ENCODE peak calls at places on chromosomes 5 and 9, in four cellular contexts. G is SK-N-SH, B is K562, C is H1. O is an unnamed sample.

GRCh38 chr9:3960661-3961144 is 339.2 kb downstream of the GLIS3 start:
- DNase-seq in B (no peak), C (no peak), G (no peak), O (no peak)

GRCh38 chr9:98760231-98760630 is 36.1 kb downstream of the ANKS6 start:
- DNase-seq in B (no peak), G (no peak), C (no peak), O (no peak)

GRCh38 chr5:124061663-124062062 is 549.7 kb downstream of the CSNK1G3 start:
- DNase-seq in B (no peak), C (no peak), G (no peak), O (no peak)

GRCh38 chr5:147844846-147845245 is 13.4 kb upstream of the SPINK1 start:
- DNase-seq in C (no peak), B (no peak), G (no peak), O (no peak)

GRCh38 chr9:20863910-20864309 is 167.5 kb downstream of the HACD4 start:
- DNase-seq in B (no peak), C (no peak), G (no peak), O (no peak)

GRCh38 chr9:125343518-125344284 is 82.1 kb downstream of the GAPVD1 start:
- DNase-seq in C (no peak), G (no peak), B (no peak), O (peak)

GRCh38 chr9:114285166-114285867 is 37.6 kb upstream of the ORM1 start:
- DNase-seq in B (no peak), C (no peak), G (peak), O (peak)

GRCh38 chr9:120360046-120360445 is 219.9 kb downstream of the CDK5RAP2 start:
- DNase-seq in B (no peak), G (no peak), C (no peak), O (no peak)

GRCh38 chr5:74810915-74811314 is 43.9 kb downstream of the NSA2 start:
- DNase-seq in G (no peak), C (no peak), B (no peak), O (no peak)

GRCh38 chr5:139543423-139543991 is 17.6 kb upstream of the UBE2D2 start:
- DNase-seq in C (peak), B (peak), G (peak), O (peak)

GRCh38 chr5:42858031-42858643 is 46.4 kb upstream of the SELENOP start:
- DNase-seq in B (no peak), G (no peak), C (no peak), O (no peak)

GRCh38 chr9:35114921-35115341 is 731 bp downstream of the ATOSB start:
- DNase-seq in C (peak), G (peak), B (peak), O (no peak)

GRCh38 chr9:1871486-1872181 is 143.5 kb upstream of the SMARCA2 start:
- DNase-seq in C (no peak), G (no peak), B (no peak), O (peak)

GRCh38 chr5:105587963-105588662 is 2025.5 kb upstream of the NUDT12 start:
- DNase-seq in C (no peak), B (peak), G (no peak), O (no peak)

GRCh38 chr9:34519321-34520020 is 3.3 kb downstream of the ENHO start:
- DNase-seq in B (no peak), G (no peak), C (no peak), O (no peak)

GRCh38 chr5:151572657-151573368 is 18.3 kb downstream of the FAT2 start:
- DNase-seq in B (no peak), C (no peak), G (no peak), O (no peak)

GRCh38 chr9:13035822-13036221 is 243.7 kb downstream of the MPDZ start:
- DNase-seq in C (no peak), B (no peak), G (no peak), O (no peak)

GRCh38 chr9:117546894-117547293 is 132.0 kb upstream of the ASTN2 start:
- DNase-seq in C (no peak), B (no peak), G (peak), O (no peak)

GRCh38 chr9:122347348-122348287 is 23.2 kb upstream of the PTGS1 start:
- DNase-seq in G (no peak), C (no peak), B (no peak), O (no peak)

GRCh38 chr5:177576169-177576568 is 15.8 kb upstream of the TMED9 start:
- DNase-seq in G (no peak), C (no peak), B (no peak), O (no peak)

GRCh38 chr9:38643456-38644173 is 23.2 kb upstream of the ANKRD18A start:
- DNase-seq in B (no peak), C (no peak), G (no peak), O (no peak)

GRCh38 chr5:74187757-74188156 is 452.8 kb downstream of the ENC1 start:
- DNase-seq in G (no peak), C (no peak), B (no peak), O (peak)

GRCh38 chr5:93294184-93294583 is 286.8 kb downstream of the NR2F1-AS1 start:
- DNase-seq in C (no peak), G (no peak), B (no peak), O (no peak)

GRCh38 chr9:98569491-98569890 is 139.2 kb downstream of the GABBR2 start:
- DNase-seq in B (no peak), C (no peak), G (no peak), O (no peak)

GRCh38 chr9:135300346-135301141 is 179.0 kb upstream of the PPP1R26 start:
- DNase-seq in C (peak), B (no peak), G (peak), O (no peak)

GRCh38 chr5:55771175-55771655 is 33.4 kb downstream of the DDX4 start:
- DNase-seq in C (no peak), B (no peak), G (no peak), O (no peak)

GRCh38 chr9:15972760-15973159 is 419.9 kb downstream of the CCDC171 start:
- DNase-seq in B (no peak), C (no peak), G (no peak), O (no peak)

GRCh38 chr9:90128587-90129190 is 513.9 kb downstream of the DIRAS2 start:
- DNase-seq in C (no peak), B (no peak), G (no peak), O (no peak)

GRCh38 chr5:67879619-67880357 is 335.8 kb upstream of the PIK3R1 start:
- DNase-seq in C (no peak), G (no peak), B (no peak), O (no peak)

GRCh38 chr9:36306481-36307306 is 48.4 kb upstream of the GNE start:
- DNase-seq in B (no peak), C (no peak), G (no peak), O (no peak)

GRCh38 chr9:12856608-12857007 is 81.8 kb downstream of the LURAP1L start:
- DNase-seq in B (no peak), G (no peak), C (no peak), O (peak)

GRCh38 chr9:135039266-135039870 is 48.1 kb upstream of the OLFM1 start:
- DNase-seq in C (no peak), B (no peak), G (no peak), O (no peak)

GRCh38 chr9:19201899-19202891 is 28.3 kb upstream of the DENND4C start:
- DNase-seq in G (peak), B (peak), C (no peak), O (no peak)

GRCh38 chr5:161380550-161380949 is 166.0 kb downstream of the GABRB2 start:
- DNase-seq in G (no peak), C (no peak), B (no peak), O (no peak)

GRCh38 chr5:107224272-107224671 is 446.5 kb downstream of the EFNA5 start:
- DNase-seq in C (no peak), G (no peak), B (no peak), O (no peak)

GRCh38 chr5:77725646-77726045 is 50.5 kb downstream of the TBCA start:
- DNase-seq in G (no peak), C (no peak), B (no peak), O (no peak)

GRCh38 chr9:123355761-123356520 is at the start of gene CRB2:
- DNase-seq in B (peak), G (peak), C (peak), O (peak)

DNA sequence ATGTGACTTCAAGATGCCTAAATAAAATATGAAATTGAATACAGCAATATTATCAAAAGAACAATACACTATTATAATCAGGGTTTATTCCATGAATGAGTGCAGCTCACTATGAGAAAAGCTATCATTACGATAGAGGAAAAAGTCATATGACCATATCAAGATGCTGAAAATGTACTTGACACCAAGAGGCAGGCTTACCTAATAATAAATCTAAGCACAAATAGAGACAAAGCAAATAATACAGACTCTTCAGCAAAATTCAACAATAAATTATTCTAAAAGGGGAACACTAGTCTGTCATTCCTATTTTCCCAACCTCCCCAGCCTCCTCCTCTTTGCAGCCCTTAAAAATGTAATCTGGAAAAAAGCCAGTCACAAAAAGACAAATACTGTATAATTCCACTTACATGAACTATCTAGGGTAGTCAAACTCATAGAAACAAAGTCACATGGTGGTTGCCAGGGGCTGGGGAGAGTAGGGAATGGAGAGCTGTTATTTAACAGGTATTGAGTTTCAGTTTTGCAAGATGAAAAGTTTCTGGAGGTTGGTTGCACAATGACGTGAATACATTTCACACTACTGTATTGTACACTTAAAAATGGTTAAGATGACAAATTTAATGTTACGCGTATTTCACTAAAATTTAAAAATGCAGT is 148.4 kb downstream of the NFIB start:
- DNase-seq in C (no peak), G (no peak), B (no peak), O (no peak)
- TF ChIP-seq TEAD4 in C (no peak), G (no peak), B (no peak), O (no peak)

DNA sequence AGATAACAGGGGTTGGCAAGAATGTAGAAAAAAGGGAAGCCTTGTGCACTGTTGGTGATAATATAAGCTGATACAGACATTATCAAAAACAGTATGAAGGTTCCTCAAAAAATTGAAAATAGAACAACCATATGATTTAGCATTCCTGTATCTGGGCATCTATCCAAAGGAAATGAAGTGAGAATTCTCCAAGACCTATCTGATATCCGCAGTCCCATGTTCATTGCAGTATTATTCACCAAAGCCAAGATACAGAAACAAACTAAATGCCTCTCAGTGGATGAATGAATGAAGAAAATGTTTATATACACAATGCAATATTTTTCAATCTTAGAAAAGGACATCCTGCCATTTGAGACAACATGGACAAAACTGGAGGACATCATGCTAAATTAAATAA is 1943.4 kb downstream of the MAT2B start:
- DNase-seq in C (no peak), B (no peak), G (no peak), O (no peak)
- TF ChIP-seq TEAD4 in C (no peak), B (no peak), G (no peak), O (no peak)

GRCh38 chr9:130368631-130369103 is 76.1 kb upstream of the ASS1 start:
- DNase-seq in C (no peak), B (peak), G (no peak), O (no peak)
- TF ChIP-seq TEAD4 in C (no peak), B (peak), G (no peak), O (no peak)

DNA sequence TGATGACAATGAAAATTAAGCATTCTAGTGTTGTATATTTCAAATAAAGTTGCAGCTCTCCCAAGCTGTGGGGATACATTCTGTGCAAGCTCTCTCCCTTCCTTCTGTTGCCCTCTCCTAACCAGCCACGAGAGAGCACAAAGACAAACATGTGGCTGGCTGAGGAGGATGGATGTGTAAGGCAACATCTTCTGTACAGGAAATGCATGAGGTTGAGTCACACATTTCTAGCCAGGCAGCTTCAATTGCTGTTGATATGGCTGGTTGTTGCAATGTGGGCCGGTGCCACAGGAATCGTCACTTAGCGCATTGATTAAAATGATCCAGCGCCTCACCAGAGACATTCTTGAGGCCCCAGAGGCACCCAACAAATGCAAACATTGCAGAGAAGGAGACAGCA is 207.1 kb downstream of the ICE1 start:
- DNase-seq in C (no peak), B (no peak), G (no peak), O (no peak)
- TF ChIP-seq TEAD4 in C (no peak), B (no peak), G (no peak), O (no peak)

GRCh38 chr5:150498501-150498900 is 9.4 kb upstream of the NDST1 start:
- DNase-seq in G (no peak), C (peak), B (no peak), O (peak)
- TF ChIP-seq TEAD4 in G (no peak), C (no peak), B (no peak), O (no peak)

O was measured in WTC11.